ENCODE peak calls at places on chromosomes 3 and 15, in five cellular contexts. D is hepatic stellate cell; O is A673; L is stimulated activated CD8-positive, alpha-beta memory T cell treated with anti-CD3 and anti-CD28 coated beads, Interleukin-7, amount 100 ng/mL, for 4 hours; R is activated naive CD4-positive, alpha-beta T cell treated with anti-CD3 and anti-CD28 coated beads for 36 hours. E is an unnamed sample.

GRCh38 chr3:57696861-57697321 is 4.0 kb upstream of the DENND6A start:
- DNase-seq in R (no peak), D (no peak), O (no peak), L (no peak), E (no peak)

GRCh38 chr15:87623832-87624231 is 632.7 kb downstream of the NTRK3 start:
- DNase-seq in D (no peak), R (peak), L (no peak), O (peak), E (no peak)

GRCh38 chr15:59779110-59779509 is 90.0 kb upstream of the BNIP2 start:
- DNase-seq in O (no peak), L (no peak), D (no peak), R (no peak), E (peak)

GRCh38 chr3:188185717-188186236 is 31.8 kb downstream of the LPP start:
- DNase-seq in L (no peak), D (no peak), R (peak), O (no peak), E (peak)

GRCh38 chr15:41772720-41773331 is 1.5 kb upstream of the MAPKBP1 start:
- DNase-seq in D (peak), R (peak), L (peak), O (peak), E (peak)

GRCh38 chr15:94855409-94856266 is 624.3 kb downstream of the MCTP2 start:
- DNase-seq in L (no peak), D (no peak), R (no peak), O (no peak), E (no peak)

GRCh38 chr3:108001457-108001856 is 89.4 kb downstream of the CD47 start:
- DNase-seq in D (peak), R (no peak), O (no peak), L (no peak), E (no peak)

GRCh38 chr3:183825380-183826161 is at the start of gene MAP6D1:
- DNase-seq in R (peak), D (peak), L (peak), O (peak), E (peak)

GRCh38 chr3:27570421-27571106 is 86.4 kb upstream of the SLC4A7 start:
- DNase-seq in O (no peak), R (no peak), D (no peak), L (no peak), E (no peak)

GRCh38 chr3:192901435-192901834 is 16.2 kb downstream of the MB21D2 start:
- DNase-seq in R (no peak), D (peak), L (no peak), O (no peak), E (no peak)

GRCh38 chr15:74202461-74203401 is at the start of gene STRA6:
- DNase-seq in L (no peak), D (no peak), R (no peak), O (peak), E (peak)

GRCh38 chr3:189273736-189274135 is 102.0 kb downstream of the TPRG1 start:
- DNase-seq in R (no peak), O (no peak), L (no peak), D (no peak), E (no peak)